ENCODE peak calls at places on chromosome 22, in nine cellular contexts. S is lower lobe of right lung; B is activated T-helper 1 cell treated with anti-CD3 and anti-CD28 coated beads, Interleukin-2, amount 50 U/mL, for 16 hours; J is tibial nerve; F is H54; D is H9; X is cardiac septum; L is uterus; Q is HS-27A. W is an unnamed sample.

GRCh38 chr22:42608481-42609361 is 6.0 kb downstream of the POLDIP3 start:
- DNase-seq in B (no peak), S (no peak), Q (no peak), D (no peak), X (no peak), L (no peak), F (peak; percentile 49), J (no peak), W (no peak)

GRCh38 chr22:43846966-43847365 is 15.3 kb downstream of the SULT4A1 start:
- DNase-seq in D (no peak), X (no peak), Q (no peak), F (no peak), B (no peak), J (no peak), S (no peak), L (no peak), W (no peak)

GRCh38 chr22:21755855-21756284 is 20.3 kb upstream of the YPEL1 start:
- DNase-seq in B (no peak), X (no peak), F (peak; percentile 57), D (no peak), L (no peak), S (no peak), J (no peak), Q (no peak), W (no peak)

GRCh38 chr22:32748509-32748908 is 53.0 kb upstream of the TIMP3 start:
- DNase-seq in D (no peak), J (no peak), X (no peak), S (no peak), F (no peak), Q (no peak), L (no peak), B (no peak), W (no peak)

GRCh38 chr22:43388420-43388851 is 23.4 kb upstream of the MPPED1 start:
- DNase-seq in D (peak; percentile 90), L (peak; percentile 51), Q (no peak), J (peak; percentile 57), S (peak; percentile 84), X (no peak), F (peak; percentile 66), B (peak; percentile 59), W (no peak)

GRCh38 chr22:19843857-19844422 is 10.7 kb downstream of the GNB1L start:
- DNase-seq in S (no peak), L (no peak), X (no peak), J (no peak), Q (no peak), D (no peak), B (no peak), F (no peak), W (no peak)

GRCh38 chr22:43886231-43886630 is 5.6 kb downstream of the PNPLA5 start:
- DNase-seq in F (no peak), J (no peak), X (peak; percentile 60), S (no peak), B (no peak), D (peak; percentile 20), Q (no peak), L (no peak), W (no peak)

GRCh38 chr22:35663371-35663770 is 15.1 kb downstream of the APOL6 start:
- DNase-seq in B (no peak), X (no peak), S (no peak), Q (no peak), L (no peak), J (no peak), F (no peak), D (no peak), W (no peak)

GRCh38 chr22:41780714-41781507 is 19.6 kb upstream of the CCDC134 start:
- DNase-seq in D (no peak), S (peak; percentile 83), Q (no peak), L (peak; percentile 32), B (peak; percentile 77), X (peak; percentile 84), F (no peak), J (no peak), W (no peak)

GRCh38 chr22:18076060-18076497 is 1.7 kb upstream of the PEX26 start:
- DNase-seq in S (peak; percentile 55), L (peak; percentile 74), X (peak; percentile 70), B (no peak), J (no peak), F (no peak), D (peak; percentile 59), Q (peak; percentile 66), W (no peak)

GRCh38 chr22:42768385-42769035 is 47.8 kb upstream of the A4GALT start:
- DNase-seq in F (no peak), Q (no peak), J (no peak), S (no peak), D (no peak), X (no peak), B (no peak), L (no peak), W (no peak)

GRCh38 chr22:44667829-44668189 is 34.2 kb upstream of the PRR5 start:
- DNase-seq in B (peak; percentile 30), Q (no peak), X (no peak), D (peak; percentile 42), S (peak; percentile 46), J (no peak), F (no peak), L (no peak), W (no peak)

GRCh38 chr22:39236321-39237275 is 8.2 kb downstream of the PDGFB start:
- DNase-seq in F (no peak), D (no peak), J (no peak), S (peak; percentile 51), L (no peak), X (peak; percentile 88), Q (no peak), B (no peak), W (no peak)

GRCh38 chr22:45775569-45776312 is 104.1 kb downstream of the ATXN10 start:
- DNase-seq in F (no peak), Q (no peak), B (no peak), S (no peak), D (no peak), L (no peak), X (no peak), J (no peak), W (no peak)

W was measured in kidney epithelial cell.